ENCODE peak calls at places on chromosomes 4 and X, in ten cellular contexts. E, T, W, Q, Y, D, H, X, B and F are unnamed samples.

GRCh38 chr4:55356991-55357461 is 11.0 kb downstream of the SRD5A3 start:
- DNase-seq in W (no peak), X (no peak), T (no peak), D (no peak), H (no peak), Y (no peak), Q (peak), E (no peak), B (no peak), F (no peak)

GRCh38 chrX:138691186-138691585 is 20.3 kb downstream of the FGF13 start:
- DNase-seq in B (no peak), H (no peak), Q (no peak), E (no peak), D (no peak), Y (no peak), W (no peak), X (no peak), T (no peak), F (no peak)

GRCh38 chrX:115606861-115607260 is 45.9 kb downstream of the PLS3 start:
- DNase-seq in T (no peak), H (no peak), B (no peak), Y (no peak), Q (no peak), W (no peak), D (no peak), X (no peak), E (no peak), F (no peak)

GRCh38 chr4:4606321-4606720 is 64.5 kb upstream of the STX18 start:
- DNase-seq in X (no peak), D (no peak), Y (no peak), B (no peak), Q (no peak), E (no peak), W (no peak), T (no peak), H (no peak), F (no peak)

GRCh38 chr4:182286035-182286434 is 42.8 kb downstream of the TENM3 start:
- DNase-seq in W (no peak), Y (no peak), B (no peak), X (no peak), T (no peak), Q (no peak), D (no peak), H (no peak), E (no peak), F (no peak)

GRCh38 chr4:117134386-117134785 is 49.0 kb upstream of the TRAM1L1 start:
- DNase-seq in X (no peak), B (peak), D (no peak), T (no peak), H (no peak), Q (no peak), E (no peak), Y (no peak), W (peak), F (peak)

GRCh38 chr4:3880595-3881120 is 114.5 kb downstream of the ADRA2C start:
- DNase-seq in Q (peak), W (no peak), D (peak), E (peak), B (peak), X (peak), T (peak), H (peak), Y (peak), F (peak)

GRCh38 chr4:120156115-120156718 is 89.6 kb upstream of the MAD2L1 start:
- DNase-seq in B (peak), Q (peak), T (no peak), E (no peak), X (no peak), H (no peak), Y (no peak), D (peak), W (peak), F (peak)

GRCh38 chr4:7341486-7342222 is 93.1 kb downstream of the PSAPL1 start:
- DNase-seq in E (no peak), Y (no peak), H (no peak), B (no peak), D (no peak), T (no peak), Q (no peak), W (no peak), X (no peak), F (no peak)

GRCh38 chrX:132957211-132958085 is 981 bp downstream of the HS6ST2 start:
- DNase-seq in B (peak), E (peak), X (no peak), Q (no peak), W (no peak), D (no peak), Y (peak), H (no peak), T (no peak), F (no peak)

GRCh38 chr4:113232194-113232593 is 182.7 kb downstream of the ANK2 start:
- DNase-seq in T (no peak), H (no peak), W (no peak), E (no peak), X (no peak), D (no peak), B (no peak), Y (no peak), Q (no peak), F (no peak)

GRCh38 chr4:69713593-69713992 is 46.8 kb downstream of the SULT1B1 start:
- DNase-seq in Q (no peak), E (no peak), W (no peak), B (no peak), T (no peak), D (no peak), X (no peak), H (no peak), Y (no peak), F (no peak)

GRCh38 chr4:123825596-123826291 is 429.1 kb downstream of the SPRY1 start:
- DNase-seq in Q (no peak), B (no peak), Y (no peak), H (no peak), E (no peak), W (peak), D (no peak), X (no peak), T (no peak), F (no peak)

GRCh38 chrX:37349131-37350033 is at the start of gene PRRG1:
- DNase-seq in Q (peak), D (no peak), B (peak), Y (peak), W (peak), X (no peak), T (peak), E (no peak), H (no peak), F (peak)

GRCh38 chr4:175671491-175671934 is 140.6 kb downstream of the GPM6A start:
- DNase-seq in E (no peak), Y (no peak), B (peak), X (no peak), Q (no peak), T (no peak), H (no peak), W (no peak), D (no peak), F (peak)